ENCODE peak calls at places on chromosome 21, in ten cellular contexts. One of them, this sample, is unnamed.

GRCh38 chr21:25881524-25882376 is 147.0 kb downstream of the GABPA start:
- DNase-seq in NCI-H226: peak
- DNase-seq in cardiac fibroblast: peak
- DNase-seq in foreskin fibroblast: peak
- DNase-seq in GM19239: peak
- DNase-seq in NCI-H345: peak
- DNase-seq in NCI-H2029: peak
- DNase-seq in central memory CD4-positive, alpha-beta T cell: peak
- DNase-seq in left ventricle myocardium inferior: peak
- DNase-seq in DND-41: peak
- DNase-seq in this sample: peak

GRCh38 chr21:38995071-38995669 is 188.1 kb downstream of the PSMG1 start:
- DNase-seq in NCI-H226: no peak
- DNase-seq in NCI-H2029: no peak
- DNase-seq in cardiac fibroblast: no peak
- DNase-seq in DND-41: no peak
- DNase-seq in foreskin fibroblast: no peak
- DNase-seq in GM19239: no peak
- DNase-seq in left ventricle myocardium inferior: no peak
- DNase-seq in NCI-H345: no peak
- DNase-seq in central memory CD4-positive, alpha-beta T cell: no peak
- DNase-seq in this sample: no peak

GRCh38 chr21:42025392-42026071 is 15.4 kb upstream of the ZBTB21 start:
- DNase-seq in DND-41: no peak
- DNase-seq in NCI-H226: no peak
- DNase-seq in foreskin fibroblast: peak
- DNase-seq in GM19239: no peak
- DNase-seq in left ventricle myocardium inferior: no peak
- DNase-seq in central memory CD4-positive, alpha-beta T cell: no peak
- DNase-seq in cardiac fibroblast: peak
- DNase-seq in NCI-H345: no peak
- DNase-seq in NCI-H2029: no peak
- DNase-seq in this sample: no peak

GRCh38 chr21:29196021-29196663 is 65.7 kb downstream of the MAP3K7CL start:
- DNase-seq in DND-41: no peak
- DNase-seq in foreskin fibroblast: peak
- DNase-seq in central memory CD4-positive, alpha-beta T cell: peak
- DNase-seq in NCI-H226: peak
- DNase-seq in left ventricle myocardium inferior: no peak
- DNase-seq in NCI-H345: no peak
- DNase-seq in cardiac fibroblast: peak
- DNase-seq in NCI-H2029: no peak
- DNase-seq in GM19239: peak
- DNase-seq in this sample: no peak

GRCh38 chr21:44051462-44051941 is 39.4 kb downstream of the TRAPPC10 start:
- DNase-seq in GM19239: no peak
- DNase-seq in cardiac fibroblast: peak
- DNase-seq in foreskin fibroblast: no peak
- DNase-seq in NCI-H345: no peak
- DNase-seq in NCI-H2029: no peak
- DNase-seq in central memory CD4-positive, alpha-beta T cell: no peak
- DNase-seq in left ventricle myocardium inferior: peak
- DNase-seq in DND-41: no peak
- DNase-seq in NCI-H226: no peak
- DNase-seq in this sample: no peak

GRCh38 chr21:34333150-34333739 is 30.6 kb upstream of the KCNE2 start:
- DNase-seq in DND-41: no peak
- DNase-seq in foreskin fibroblast: peak
- DNase-seq in left ventricle myocardium inferior: no peak
- DNase-seq in GM19239: no peak
- DNase-seq in cardiac fibroblast: no peak
- DNase-seq in central memory CD4-positive, alpha-beta T cell: no peak
- DNase-seq in NCI-H2029: no peak
- DNase-seq in NCI-H345: no peak
- DNase-seq in NCI-H226: no peak
- DNase-seq in this sample: no peak

GRCh38 chr21:42578034-42578433 is 64.4 kb downstream of the SLC37A1 start:
- DNase-seq in GM19239: no peak
- DNase-seq in DND-41: no peak
- DNase-seq in left ventricle myocardium inferior: no peak
- DNase-seq in cardiac fibroblast: no peak
- DNase-seq in NCI-H226: no peak
- DNase-seq in NCI-H2029: no peak
- DNase-seq in central memory CD4-positive, alpha-beta T cell: no peak
- DNase-seq in foreskin fibroblast: no peak
- DNase-seq in NCI-H345: no peak
- DNase-seq in this sample: no peak

GRCh38 chr21:45741691-45742090 is 98.2 kb downstream of the PCBP3 start:
- DNase-seq in cardiac fibroblast: no peak
- DNase-seq in NCI-H226: peak
- DNase-seq in GM19239: no peak
- DNase-seq in foreskin fibroblast: no peak
- DNase-seq in DND-41: no peak
- DNase-seq in NCI-H345: no peak
- DNase-seq in central memory CD4-positive, alpha-beta T cell: no peak
- DNase-seq in left ventricle myocardium inferior: no peak
- DNase-seq in NCI-H2029: no peak
- DNase-seq in this sample: no peak

GRCh38 chr21:20720623-20721022 is 277.6 kb upstream of the NCAM2 start:
- DNase-seq in cardiac fibroblast: peak
- DNase-seq in GM19239: no peak
- DNase-seq in foreskin fibroblast: peak
- DNase-seq in NCI-H345: no peak
- DNase-seq in NCI-H226: peak
- DNase-seq in NCI-H2029: no peak
- DNase-seq in DND-41: no peak
- DNase-seq in left ventricle myocardium inferior: no peak
- DNase-seq in central memory CD4-positive, alpha-beta T cell: no peak
- DNase-seq in this sample: no peak

GRCh38 chr21:37587635-37588177 is 221.1 kb downstream of the DYRK1A start:
- DNase-seq in GM19239: no peak
- DNase-seq in central memory CD4-positive, alpha-beta T cell: no peak
- DNase-seq in NCI-H226: no peak
- DNase-seq in cardiac fibroblast: no peak
- DNase-seq in NCI-H2029: no peak
- DNase-seq in foreskin fibroblast: no peak
- DNase-seq in NCI-H345: no peak
- DNase-seq in left ventricle myocardium inferior: no peak
- DNase-seq in DND-41: no peak
- DNase-seq in this sample: no peak

GRCh38 chr21:32717851-32718316 is 9.9 kb downstream of the SYNJ1 start:
- DNase-seq in DND-41: no peak
- DNase-seq in NCI-H226: no peak
- DNase-seq in NCI-H2029: no peak
- DNase-seq in left ventricle myocardium inferior: no peak
- DNase-seq in GM19239: no peak
- DNase-seq in foreskin fibroblast: no peak
- DNase-seq in cardiac fibroblast: no peak
- DNase-seq in NCI-H345: no peak
- DNase-seq in central memory CD4-positive, alpha-beta T cell: no peak
- DNase-seq in this sample: no peak

GRCh38 chr21:27495836-27496235 is 528.9 kb upstream of the ADAMTS5 start:
- DNase-seq in foreskin fibroblast: peak
- DNase-seq in NCI-H226: no peak
- DNase-seq in NCI-H345: no peak
- DNase-seq in NCI-H2029: no peak
- DNase-seq in central memory CD4-positive, alpha-beta T cell: no peak
- DNase-seq in left ventricle myocardium inferior: no peak
- DNase-seq in DND-41: no peak
- DNase-seq in cardiac fibroblast: no peak
- DNase-seq in GM19239: no peak
- DNase-seq in this sample: no peak

GRCh38 chr21:26079376-26079775 is 91.2 kb downstream of the APP start:
- DNase-seq in NCI-H345: no peak
- DNase-seq in foreskin fibroblast: peak
- DNase-seq in GM19239: no peak
- DNase-seq in central memory CD4-positive, alpha-beta T cell: no peak
- DNase-seq in NCI-H226: no peak
- DNase-seq in left ventricle myocardium inferior: no peak
- DNase-seq in cardiac fibroblast: no peak
- DNase-seq in NCI-H2029: no peak
- DNase-seq in DND-41: no peak
- DNase-seq in this sample: no peak

GRCh38 chr21:42439284-42440186 is 35.8 kb downstream of the UBASH3A start:
- DNase-seq in central memory CD4-positive, alpha-beta T cell: no peak
- DNase-seq in cardiac fibroblast: no peak
- DNase-seq in left ventricle myocardium inferior: no peak
- DNase-seq in NCI-H2029: no peak
- DNase-seq in foreskin fibroblast: no peak
- DNase-seq in DND-41: no peak
- DNase-seq in NCI-H226: no peak
- DNase-seq in GM19239: no peak
- DNase-seq in NCI-H345: no peak
- DNase-seq in this sample: no peak

GRCh38 chr21:37452222-37452621 is 85.6 kb downstream of the DYRK1A start:
- DNase-seq in GM19239: no peak
- DNase-seq in NCI-H2029: no peak
- DNase-seq in left ventricle myocardium inferior: peak
- DNase-seq in cardiac fibroblast: peak
- DNase-seq in NCI-H345: no peak
- DNase-seq in DND-41: no peak
- DNase-seq in foreskin fibroblast: peak
- DNase-seq in central memory CD4-positive, alpha-beta T cell: no peak
- DNase-seq in NCI-H226: peak
- DNase-seq in this sample: no peak

GRCh38 chr21:42146821-42147220 is 72.1 kb upstream of the ABCG1 start:
- DNase-seq in foreskin fibroblast: no peak
- DNase-seq in GM19239: no peak
- DNase-seq in NCI-H2029: no peak
- DNase-seq in NCI-H226: no peak
- DNase-seq in NCI-H345: no peak
- DNase-seq in left ventricle myocardium inferior: no peak
- DNase-seq in cardiac fibroblast: no peak
- DNase-seq in DND-41: peak
- DNase-seq in central memory CD4-positive, alpha-beta T cell: no peak
- DNase-seq in this sample: no peak

GRCh38 chr21:45004481-45005263 is 64.8 kb downstream of the SLX9 start:
- DNase-seq in central memory CD4-positive, alpha-beta T cell: no peak
- DNase-seq in NCI-H226: peak
- DNase-seq in left ventricle myocardium inferior: no peak
- DNase-seq in DND-41: no peak
- DNase-seq in foreskin fibroblast: no peak
- DNase-seq in NCI-H2029: no peak
- DNase-seq in GM19239: no peak
- DNase-seq in cardiac fibroblast: no peak
- DNase-seq in NCI-H345: no peak
- DNase-seq in this sample: no peak

GRCh38 chr21:39314155-39315027 is 959 bp upstream of the BRWD1 start:
- DNase-seq in NCI-H345: peak
- DNase-seq in central memory CD4-positive, alpha-beta T cell: peak
- DNase-seq in DND-41: peak
- DNase-seq in foreskin fibroblast: peak
- DNase-seq in NCI-H2029: peak
- DNase-seq in GM19239: peak
- DNase-seq in cardiac fibroblast: peak
- DNase-seq in left ventricle myocardium inferior: peak
- DNase-seq in NCI-H226: peak
- DNase-seq in this sample: peak

GRCh38 chr21:43645414-43645891 is 13.8 kb downstream of the HSF2BP start:
- DNase-seq in GM19239: no peak
- DNase-seq in DND-41: no peak
- DNase-seq in NCI-H226: peak
- DNase-seq in NCI-H345: peak
- DNase-seq in NCI-H2029: no peak
- DNase-seq in left ventricle myocardium inferior: no peak
- DNase-seq in cardiac fibroblast: peak
- DNase-seq in foreskin fibroblast: peak
- DNase-seq in central memory CD4-positive, alpha-beta T cell: no peak
- DNase-seq in this sample: peak